ENCODE peak calls at places on chromosome 5, in six cellular contexts. D is transverse colon, X is adipocyte, G is tibial artery, K is mesendoderm, T is stomach. M is an unnamed sample.

GRCh38 chr5:109880907-109881685 is 191.4 kb downstream of the MAN2A1 start:
- DNase-seq in D (no peak), X (no peak), G (no peak), K (no peak), T (no peak), M (no peak)

GRCh38 chr5:132446621-132447020 is 44.0 kb downstream of the IRF1 start:
- DNase-seq in D (peak; percentile 66), X (peak; percentile 92), G (peak; percentile 89), K (no peak), T (peak; percentile 79), M (peak; percentile 85)

GRCh38 chr5:146185161-146185560 is 2.7 kb upstream of the LARS1 start:
- DNase-seq in D (no peak), X (no peak), G (no peak), K (no peak), T (no peak), M (no peak)

GRCh38 chr5:145362261-145362660 is 472.9 kb downstream of the PRELID2 start:
- DNase-seq in D (no peak), X (peak; percentile 66), G (no peak), K (no peak), T (no peak), M (no peak)

GRCh38 chr5:128271859-128272446 is 188.4 kb downstream of the SLC12A2 start:
- DNase-seq in D (no peak), X (peak; percentile 69), G (no peak), K (peak; percentile 56), T (no peak), M (no peak)

GRCh38 chr5:17412760-17413671 is 85.0 kb upstream of the TAF11L2 start:
- DNase-seq in D (no peak), X (no peak), G (no peak), K (peak; percentile 14), T (no peak), M (no peak)

GRCh38 chr5:39891376-39891775 is 466.6 kb upstream of the DAB2 start:
- DNase-seq in D (no peak), X (peak; percentile 50), G (no peak), K (no peak), T (no peak), M (no peak)

GRCh38 chr5:1081519-1081918 is 30.3 kb downstream of the SLC12A7 start:
- DNase-seq in D (no peak), X (no peak), G (no peak), K (no peak), T (no peak), M (no peak)

GRCh38 chr5:43231977-43232376 is 40.0 kb downstream of the NIM1K start:
- DNase-seq in D (no peak), X (no peak), G (no peak), K (peak; percentile 34), T (peak; percentile 56), M (peak; percentile 62)

GRCh38 chr5:140345919-140346347 is 470 bp downstream of the HBEGF start:
- DNase-seq in D (peak; percentile 60), X (peak; percentile 67), G (peak; percentile 61), K (peak; percentile 75), T (peak; percentile 68), M (peak; percentile 67)

GRCh38 chr5:93791520-93791972 is 50.1 kb upstream of the POU5F2 start:
- DNase-seq in D (no peak), X (no peak), G (no peak), K (peak; percentile 42), T (no peak), M (no peak)

GRCh38 chr5:528625-529511 is 4.6 kb upstream of the SLC9A3 start:
- DNase-seq in D (no peak), X (no peak), G (no peak), K (peak; percentile 14), T (no peak), M (no peak)

GRCh38 chr5:32583582-32584232 is 1.6 kb upstream of the SUB1 start:
- DNase-seq in D (peak; percentile 56), X (no peak), G (no peak), K (peak; percentile 42), T (peak; percentile 37), M (no peak)

GRCh38 chr5:75656311-75657003 is 45.2 kb downstream of the ANKDD1B start:
- DNase-seq in D (no peak), X (peak; percentile 49), G (no peak), K (no peak), T (no peak), M (peak; percentile 54)

GRCh38 chr5:35442916-35443639 is 174.6 kb upstream of the SPEF2 start:
- DNase-seq in D (no peak), X (peak; percentile 17), G (no peak), K (peak; percentile 46), T (no peak), M (no peak)

GRCh38 chr5:173735691-173736090 is 119.2 kb upstream of the BOD1 start:
- DNase-seq in D (no peak), X (no peak), G (no peak), K (no peak), T (no peak), M (no peak)

GRCh38 chr5:147956064-147956841 is 49.9 kb upstream of the C5orf46 start:
- DNase-seq in D (no peak), X (peak; percentile 7), G (no peak), K (no peak), T (no peak), M (no peak)

GRCh38 chr5:166713281-166713680 is 1578.2 kb upstream of the WWC1 start:
- DNase-seq in D (no peak), X (no peak), G (no peak), K (no peak), T (no peak), M (no peak)

GRCh38 chr5:111132731-111133435 is 40.7 kb downstream of the WDR36 start:
- DNase-seq in D (no peak), X (no peak), G (no peak), K (no peak), T (no peak), M (no peak)

GRCh38 chr5:88664630-88665029 is 218.4 kb downstream of the MEF2C start:
- DNase-seq in D (no peak), X (no peak), G (no peak), K (no peak), T (no peak), M (no peak)

GRCh38 chr5:14239404-14239803 is 96.3 kb downstream of the TRIO start:
- DNase-seq in D (no peak), X (no peak), G (no peak), K (no peak), T (no peak), M (no peak)

GRCh38 chr5:14237313-14238086 is 94.4 kb downstream of the TRIO start:
- DNase-seq in D (no peak), X (no peak), G (no peak), K (no peak), T (no peak), M (no peak)

GRCh38 chr5:14238272-14238671 is 95.1 kb downstream of the TRIO start:
- DNase-seq in D (no peak), X (no peak), G (no peak), K (no peak), T (no peak), M (no peak)

GRCh38 chr5:14240366-14240765 is 97.2 kb downstream of the TRIO start:
- DNase-seq in D (no peak), X (peak; percentile 79), G (no peak), K (no peak), T (no peak), M (no peak)

DNA sequence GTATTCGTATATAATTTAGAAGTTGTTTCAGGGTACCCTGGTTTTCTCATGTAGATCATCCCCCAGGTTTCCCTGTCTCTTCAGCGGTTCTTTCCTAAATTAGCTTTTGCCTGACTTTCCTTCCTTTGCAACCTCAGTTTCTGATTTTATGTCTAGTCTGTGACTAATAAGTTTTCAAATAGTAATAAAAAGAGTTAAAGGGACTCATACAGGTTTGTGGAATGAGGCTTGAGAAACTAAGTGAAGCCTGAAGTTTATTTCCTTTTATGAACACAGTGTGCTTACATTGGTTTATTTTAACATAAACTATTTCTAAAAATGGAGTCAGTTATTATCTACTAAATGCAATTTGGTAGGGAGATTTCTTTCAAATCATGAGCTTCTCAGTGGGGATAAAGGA is 96.8 kb downstream of the TRIO start:
- DNase-seq in D (no peak), X (peak; percentile 23), G (no peak), K (no peak), T (no peak), M (no peak)
- H3K4me1 ChIP-seq in D (peaks cover 21% of the 10 kb centered on the region), X (peaks cover 28% of the 10 kb centered on the region), G (peaks cover 4% of the 10 kb centered on the region), K (peaks cover 20% of the 10 kb centered on the region), T (peaks cover 74% of the 10 kb centered on the region), M (no peaks in the 10 kb centered on the region)

GRCh38 chr5:37834542-37835399 is 5.1 kb downstream of the GDNF start:
- DNase-seq in D (no peak), X (peak; percentile 58), G (no peak), K (peak; percentile 62), T (no peak), M (no peak)

GRCh38 chr5:37837101-37838032 is 2.5 kb downstream of the GDNF start:
- DNase-seq in D (peak; percentile 67), X (peak; percentile 96), G (peak; percentile 64), K (peak; percentile 74), T (peak; percentile 61), M (peak; percentile 55)

GRCh38 chr5:37838152-37838932 is 1.5 kb downstream of the GDNF start:
- DNase-seq in D (no peak), X (peak; percentile 83), G (no peak), K (peak; percentile 83), T (no peak), M (no peak)

GRCh38 chr5:37835400-37835973 is 4.4 kb downstream of the GDNF start:
- DNase-seq in D (no peak), X (peak; percentile 51), G (no peak), K (no peak), T (no peak), M (no peak)

GRCh38 chr5:37836173-37837100 is 3.4 kb downstream of the GDNF start:
- DNase-seq in D (no peak), X (peak; percentile 77), G (no peak), K (peak; percentile 51), T (no peak), M (no peak)
- H3K4me3 ChIP-seq in D (peak overlapping the region; percentile 60), X (peak overlapping the region; percentile 81), G (peak overlapping the region; percentile 40), K (no peak overlapping the region), T (peak overlapping the region; percentile 50), M (no peak overlapping the region)

GRCh38 chr5:172224996-172225395 is 31.0 kb downstream of the EFCAB9 start:
- DNase-seq in D (no peak), X (no peak), G (no peak), K (no peak), T (no peak), M (no peak)
- H3K36me3 ChIP-seq in D (peaks cover 3% of the 10 kb centered on the region), X (peaks cover 34% of the 10 kb centered on the region), G (peaks cover 19% of the 10 kb centered on the region), K (no peaks in the 10 kb centered on the region), T (peaks cover 49% of the 10 kb centered on the region), M (peaks cover 1% of the 10 kb centered on the region)

GRCh38 chr5:151076616-151077015 is 4.2 kb downstream of the TNIP1 start:
- DNase-seq in D (no peak), X (no peak), G (no peak), K (no peak), T (no peak), M (no peak)
- H3K4me1 ChIP-seq in D (peaks cover 46% of the 10 kb centered on the region), X (peaks cover 33% of the 10 kb centered on the region), G (peaks cover 30% of the 10 kb centered on the region), K (peaks cover 3% of the 10 kb centered on the region), T (peaks cover 76% of the 10 kb centered on the region), M (peaks cover 63% of the 10 kb centered on the region)

GRCh38 chr5:158060216-158060615 is 201.3 kb upstream of the CLINT1 start:
- DNase-seq in D (no peak), X (no peak), G (no peak), K (no peak), T (no peak), M (no peak)

GRCh38 chr5:158054388-158055092 is 195.6 kb upstream of the CLINT1 start:
- DNase-seq in D (no peak), X (no peak), G (no peak), K (no peak), T (no peak), M (peak; percentile 7)

GRCh38 chr5:158061451-158061850 is 202.5 kb upstream of the CLINT1 start:
- DNase-seq in D (no peak), X (no peak), G (no peak), K (no peak), T (no peak), M (no peak)

GRCh38 chr5:158056426-158056825 is 197.5 kb upstream of the CLINT1 start:
- DNase-seq in D (no peak), X (peak; percentile 81), G (no peak), K (no peak), T (no peak), M (no peak)

GRCh38 chr5:158058208-158058607 is 199.3 kb upstream of the CLINT1 start:
- DNase-seq in D (no peak), X (no peak), G (no peak), K (peak; percentile 65), T (no peak), M (no peak)
- H3K4me3 ChIP-seq in D (no peak overlapping the region), X (no peak overlapping the region), G (no peak overlapping the region), K (no peak overlapping the region), T (no peak overlapping the region), M (no peak overlapping the region)